ENCODE peak calls at places on chromosomes 11 and 22, in eight cellular contexts. M is ascending aorta; O is small intestine; G is endodermal cell; I is colonic mucosa; U is IMR-90; K is CD4-positive, alpha-beta memory T cell; F is tibial artery. D is an unnamed sample. For H3K4me1, the result is how much of the 10 kb centered on the place peaks cover.

GRCh38 chr11:88179141-88179540 is 3.9 kb upstream of the RAB38 start:
- DNase-seq in M (no peak), O (no peak), G (no peak), I (no peak), U (peak), K (no peak), F (no peak), D (no peak)

GRCh38 chr22:38733329-38734202 is 22.2 kb downstream of the SUN2 start:
- DNase-seq in M (no peak), O (peak), G (peak), I (peak), U (peak), K (peak), F (peak), D (peak)

GRCh38 chr11:66932543-66932942 is 25.6 kb downstream of the PC start:
- DNase-seq in M (no peak), O (no peak), G (no peak), I (no peak), U (no peak), K (no peak), F (no peak), D (no peak)

GRCh38 chr22:30947821-30948454 is 20.6 kb downstream of the MORC2 start:
- DNase-seq in M (no peak), O (peak), G (no peak), I (no peak), U (peak), K (peak), F (no peak), D (peak)

GRCh38 chr11:86205415-86206268 is 38.9 kb upstream of the EED start:
- DNase-seq in M (no peak), O (no peak), G (no peak), I (no peak), U (no peak), K (no peak), F (no peak), D (no peak)

GRCh38 chr11:128520206-128520885 is 67.0 kb downstream of the ETS1 start:
- DNase-seq in M (no peak), O (no peak), G (no peak), I (no peak), U (no peak), K (peak), F (no peak), D (no peak)

GRCh38 chr22:50548913-50549790 is 3.5 kb downstream of the KLHDC7B start:
- DNase-seq in M (no peak), O (no peak), G (no peak), I (no peak), U (no peak), K (no peak), F (no peak), D (no peak)

GRCh38 chr11:96264364-96264763 is 78.6 kb downstream of the MAML2 start:
- DNase-seq in M (no peak), O (no peak), G (no peak), I (no peak), U (no peak), K (no peak), F (no peak), D (no peak)

GRCh38 chr11:121996574-121996973 is 119.4 kb downstream of the BLID start:
- DNase-seq in M (no peak), O (no peak), G (no peak), I (no peak), U (no peak), K (no peak), F (no peak), D (no peak)

GRCh38 chr11:128653828-128654231 is 40.0 kb upstream of the FLI1 start:
- DNase-seq in M (peak), O (peak), G (peak), I (no peak), U (peak), K (no peak), F (peak), D (no peak)

GRCh38 chr22:23066200-23067022 is 3.9 kb upstream of the GNAZ start:
- DNase-seq in M (peak), O (no peak), G (peak), I (no peak), U (no peak), K (no peak), F (peak), D (no peak)

GRCh38 chr22:25360891-25361645 is 141.6 kb downstream of the CRYBB2 start:
- DNase-seq in M (peak), O (no peak), G (no peak), I (no peak), U (no peak), K (no peak), F (no peak), D (no peak)

GRCh38 chr11:121321614-121322243 is 29.2 kb downstream of the SC5D start:
- DNase-seq in M (no peak), O (peak), G (peak), I (peak), U (peak), K (peak), F (peak), D (no peak)

GRCh38 chr11:123083623-123084029 is 21.7 kb upstream of the HSPA8 start:
- DNase-seq in M (peak), O (peak), G (no peak), I (peak), U (peak), K (peak), F (peak), D (peak)

GRCh38 chr11:67689178-67689577 is 14.8 kb upstream of the ALDH3B2 start:
- DNase-seq in M (no peak), O (no peak), G (no peak), I (no peak), U (no peak), K (no peak), F (no peak), D (no peak)

GRCh38 chr11:111603633-111604130 is 1.4 kb downstream of the SIK2 start:
- DNase-seq in M (no peak), O (no peak), G (no peak), I (no peak), U (no peak), K (peak), F (no peak), D (no peak)

GRCh38 chr11:73313652-73314051 is 5.6 kb downstream of the ARHGEF17 start:
- DNase-seq in M (no peak), O (no peak), G (no peak), I (no peak), U (no peak), K (no peak), F (no peak), D (no peak)

GRCh38 chr11:73997120-73997772 is 11.6 kb downstream of the UCP3 start:
- DNase-seq in M (no peak), O (no peak), G (no peak), I (no peak), U (no peak), K (no peak), F (no peak), D (no peak)

GRCh38 chr22:45261407-45262088 is 20.9 kb upstream of the KIAA0930 start:
- DNase-seq in M (no peak), O (peak), G (no peak), I (peak), U (no peak), K (no peak), F (no peak), D (no peak)

GRCh38 chr11:45091563-45092392 is 54.7 kb upstream of the PRDM11 start:
- DNase-seq in M (peak), O (no peak), G (peak), I (no peak), U (no peak), K (no peak), F (no peak), D (no peak)

GRCh38 chr22:27490080-27490479 is 311.5 kb downstream of the MN1 start:
- DNase-seq in M (no peak), O (no peak), G (no peak), I (no peak), U (no peak), K (no peak), F (no peak), D (no peak)

GRCh38 chr22:20000246-20001081 is 16.2 kb downstream of the ARVCF start:
- DNase-seq in M (no peak), O (no peak), G (no peak), I (no peak), U (no peak), K (no peak), F (no peak), D (peak)

GRCh38 chr11:113373306-113373705 is 14.3 kb upstream of the ANKK1 start:
- DNase-seq in M (no peak), O (peak), G (no peak), I (no peak), U (peak), K (no peak), F (no peak), D (no peak)

GRCh38 chr11:68033708-68034045 is 3.2 kb downstream of the NDUFS8 start:
- DNase-seq in M (no peak), O (no peak), G (no peak), I (no peak), U (no peak), K (no peak), F (no peak), D (no peak)

GRCh38 chr22:19193879-19194278 is 15.3 kb upstream of the SLC25A1 start:
- DNase-seq in M (no peak), O (no peak), G (no peak), I (no peak), U (no peak), K (no peak), F (no peak), D (no peak)

GRCh38 chr22:38707346-38707745 is 1.6 kb downstream of the GTPBP1 start:
- DNase-seq in M (no peak), O (peak), G (no peak), I (peak), U (peak), K (no peak), F (no peak), D (no peak)

GRCh38 chr11:43786016-43786415 is 94.6 kb upstream of the ALKBH3 start:
- DNase-seq in M (no peak), O (no peak), G (no peak), I (no peak), U (no peak), K (no peak), F (no peak), D (no peak)

GRCh38 chr11:131609317-131609716 is 238.9 kb downstream of the NTM start:
- DNase-seq in M (no peak), O (peak), G (no peak), I (no peak), U (peak), K (no peak), F (no peak), D (no peak)

GRCh38 chr11:18768472-18768901 is 23.1 kb downstream of the PTPN5 start:
- DNase-seq in M (no peak), O (no peak), G (no peak), I (no peak), U (no peak), K (no peak), F (no peak), D (no peak)

GRCh38 chr11:45933131-45933821 is 10.8 kb downstream of the LARGE2 start:
- DNase-seq in M (no peak), O (no peak), G (no peak), I (no peak), U (peak), K (no peak), F (no peak), D (no peak)

GRCh38 chr22:25153961-25154685 is 45.5 kb upstream of the CRYBB3 start:
- DNase-seq in M (peak), O (peak), G (peak), I (peak), U (no peak), K (no peak), F (peak), D (no peak)

GRCh38 chr11:115264278-115264677 is 239.9 kb downstream of the CADM1 start:
- DNase-seq in M (no peak), O (no peak), G (no peak), I (no peak), U (no peak), K (no peak), F (no peak), D (no peak)

GRCh38 chr11:37712246-37712645 is 1114.2 kb upstream of the RAG2 start:
- DNase-seq in M (no peak), O (no peak), G (peak), I (no peak), U (peak), K (no peak), F (no peak), D (peak)

GRCh38 chr11:62394825-62395538 is 23.9 kb upstream of the SCGB1A1 start:
- DNase-seq in M (peak), O (peak), G (peak), I (peak), U (peak), K (peak), F (peak), D (peak)

GRCh38 chr11:297666-298405 is 1.5 kb downstream of the IFITM5 start:
- DNase-seq in M (no peak), O (no peak), G (peak), I (no peak), U (no peak), K (peak), F (peak), D (no peak)

DNA sequence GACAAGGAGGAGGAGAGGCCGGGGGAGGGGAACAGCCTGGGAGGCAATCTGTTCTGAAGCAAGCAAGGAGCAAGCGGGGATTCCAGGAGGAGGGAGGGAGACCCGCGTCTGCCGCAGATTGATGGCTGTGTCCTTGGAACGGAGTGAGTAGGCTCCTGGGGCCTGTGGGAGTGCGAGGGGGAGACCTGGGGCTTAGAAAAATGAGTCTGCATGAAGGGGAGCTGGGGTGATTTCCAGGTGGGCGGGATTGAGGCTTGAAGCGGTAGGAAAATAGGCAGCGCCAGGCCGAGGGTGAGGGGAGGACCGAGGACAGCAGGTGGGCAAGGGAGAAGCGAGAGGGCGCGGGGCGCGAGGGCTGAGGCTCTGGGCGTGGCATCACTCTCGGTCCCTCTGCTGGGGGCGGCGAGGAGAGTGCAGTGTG is 1.6 kb upstream of the LRRC55 start:
- DNase-seq in M (no peak), O (no peak), G (peak), I (no peak), U (no peak), K (no peak), F (no peak), D (no peak)
- H3K4me3 ChIP-seq in M (no peak), O (no peak), G (peak), I (no peak), U (no peak), K (no peak), F (no peak), D (no peak)

GRCh38 chr11:69161117-69161407 is 5.3 kb downstream of the SMIM38 start:
- DNase-seq in M (no peak), O (no peak), G (no peak), I (no peak), U (no peak), K (no peak), F (no peak), D (no peak)

GRCh38 chr11:69160296-69161116 is 4.8 kb downstream of the SMIM38 start:
- DNase-seq in M (no peak), O (no peak), G (no peak), I (no peak), U (no peak), K (no peak), F (no peak), D (no peak)

GRCh38 chr11:69157822-69158231 is 2.1 kb downstream of the SMIM38 start:
- DNase-seq in M (no peak), O (no peak), G (no peak), I (no peak), U (no peak), K (no peak), F (no peak), D (no peak)

GRCh38 chr11:69158301-69159152 is 2.8 kb downstream of the SMIM38 start:
- DNase-seq in M (no peak), O (no peak), G (no peak), I (no peak), U (no peak), K (no peak), F (no peak), D (no peak)

DNA sequence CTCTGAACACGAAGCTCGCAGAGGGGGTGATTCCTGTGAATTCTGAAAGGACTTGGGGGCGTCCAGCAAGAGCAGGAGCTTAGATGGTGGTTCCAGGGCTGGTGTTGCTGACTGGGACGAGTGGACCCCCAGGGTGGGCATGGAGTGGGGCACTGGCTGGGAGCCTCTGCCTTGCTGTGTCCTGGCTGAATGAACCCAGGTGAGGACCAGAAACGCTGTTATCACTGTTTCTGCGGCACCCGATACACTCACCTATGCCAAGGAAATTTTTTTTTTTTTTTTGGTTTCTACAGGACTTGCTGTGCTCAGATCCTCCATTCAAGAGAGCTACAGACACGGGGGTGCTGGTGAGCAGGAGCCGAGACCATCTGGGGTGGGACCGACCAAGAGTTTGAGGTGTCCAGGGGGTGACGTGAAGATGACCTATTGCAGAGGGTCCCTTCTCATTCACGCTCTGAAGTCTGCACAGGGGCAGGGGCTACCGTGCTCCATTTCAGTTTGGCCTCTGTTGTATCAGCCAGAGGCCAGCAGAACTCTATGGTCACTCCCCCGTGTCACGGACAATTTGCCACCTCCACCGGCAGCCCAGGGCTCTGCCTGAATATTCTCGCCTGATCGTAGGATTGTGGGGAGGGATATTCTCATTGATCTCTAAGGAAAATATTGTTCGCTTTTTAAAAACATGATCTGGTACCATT is 3.6 kb downstream of the SMIM38 start:
- DNase-seq in M (no peak), O (no peak), G (no peak), I (no peak), U (no peak), K (no peak), F (no peak), D (no peak)
- H3K4me1 ChIP-seq in M (under half), O (under half), G (under half), I (under half), U (under half), K (under half), F (under half), D (under half)

GRCh38 chr11:117860139-117860538 is 16.3 kb downstream of the FXYD6 start:
- DNase-seq in M (no peak), O (no peak), G (no peak), I (no peak), U (no peak), K (no peak), F (no peak), D (no peak)

GRCh38 chr11:117861151-117862018 is 15.1 kb downstream of the FXYD6 start:
- DNase-seq in M (no peak), O (no peak), G (peak), I (no peak), U (no peak), K (no peak), F (no peak), D (peak)

GRCh38 chr11:117857734-117858369 is 18.6 kb downstream of the FXYD6 start:
- DNase-seq in M (no peak), O (no peak), G (peak), I (no peak), U (no peak), K (no peak), F (no peak), D (peak)

GRCh38 chr11:117859061-117859460 is 17.4 kb downstream of the FXYD6 start:
- DNase-seq in M (no peak), O (no peak), G (peak), I (no peak), U (no peak), K (no peak), F (no peak), D (no peak)

GRCh38 chr11:117859713-117860112 is 16.7 kb downstream of the FXYD6 start:
- DNase-seq in M (no peak), O (no peak), G (no peak), I (no peak), U (no peak), K (no peak), F (no peak), D (no peak)
- H3K4me3 ChIP-seq in M (no peak), O (no peak), G (no peak), I (no peak), U (no peak), K (no peak), F (no peak), D (no peak)

GRCh38 chr11:94933225-94934130 is 39.9 kb downstream of the CWC15 start:
- DNase-seq in M (peak), O (no peak), G (no peak), I (no peak), U (peak), K (no peak), F (peak), D (no peak)
- H3K4me1 ChIP-seq in M (under half), O (under half), G (under half), I (under half), U (under half), K (under half), F (under half), D (under half)

GRCh38 chr11:124623861-124624525 is 1.3 kb downstream of the TBRG1 start:
- DNase-seq in M (no peak), O (no peak), G (no peak), I (no peak), U (peak), K (no peak), F (no peak), D (no peak)
- H3K4me3 ChIP-seq in M (peak), O (no peak), G (peak), I (peak), U (peak), K (peak), F (peak), D (peak)

GRCh38 chr22:21589415-21589814 is 21.9 kb downstream of the UBE2L3 start:
- DNase-seq in M (no peak), O (no peak), G (no peak), I (no peak), U (no peak), K (no peak), F (no peak), D (no peak)

GRCh38 chr22:21592422-21592821 is 24.9 kb downstream of the UBE2L3 start:
- DNase-seq in M (no peak), O (no peak), G (no peak), I (no peak), U (no peak), K (no peak), F (no peak), D (no peak)

GRCh38 chr22:21591695-21592094 is 24.2 kb downstream of the UBE2L3 start:
- DNase-seq in M (no peak), O (no peak), G (no peak), I (no peak), U (no peak), K (no peak), F (no peak), D (no peak)

GRCh38 chr22:21593406-21594232 is 26.1 kb downstream of the UBE2L3 start:
- DNase-seq in M (no peak), O (peak), G (peak), I (peak), U (no peak), K (no peak), F (no peak), D (peak)

GRCh38 chr22:21590809-21591641 is 23.5 kb downstream of the UBE2L3 start:
- DNase-seq in M (no peak), O (no peak), G (no peak), I (no peak), U (no peak), K (no peak), F (no peak), D (no peak)
- H3K4me1 ChIP-seq in M (under half), O (under half), G (under half), I (under half), U (under half), K (under half), F (under half), D (under half)

DNA sequence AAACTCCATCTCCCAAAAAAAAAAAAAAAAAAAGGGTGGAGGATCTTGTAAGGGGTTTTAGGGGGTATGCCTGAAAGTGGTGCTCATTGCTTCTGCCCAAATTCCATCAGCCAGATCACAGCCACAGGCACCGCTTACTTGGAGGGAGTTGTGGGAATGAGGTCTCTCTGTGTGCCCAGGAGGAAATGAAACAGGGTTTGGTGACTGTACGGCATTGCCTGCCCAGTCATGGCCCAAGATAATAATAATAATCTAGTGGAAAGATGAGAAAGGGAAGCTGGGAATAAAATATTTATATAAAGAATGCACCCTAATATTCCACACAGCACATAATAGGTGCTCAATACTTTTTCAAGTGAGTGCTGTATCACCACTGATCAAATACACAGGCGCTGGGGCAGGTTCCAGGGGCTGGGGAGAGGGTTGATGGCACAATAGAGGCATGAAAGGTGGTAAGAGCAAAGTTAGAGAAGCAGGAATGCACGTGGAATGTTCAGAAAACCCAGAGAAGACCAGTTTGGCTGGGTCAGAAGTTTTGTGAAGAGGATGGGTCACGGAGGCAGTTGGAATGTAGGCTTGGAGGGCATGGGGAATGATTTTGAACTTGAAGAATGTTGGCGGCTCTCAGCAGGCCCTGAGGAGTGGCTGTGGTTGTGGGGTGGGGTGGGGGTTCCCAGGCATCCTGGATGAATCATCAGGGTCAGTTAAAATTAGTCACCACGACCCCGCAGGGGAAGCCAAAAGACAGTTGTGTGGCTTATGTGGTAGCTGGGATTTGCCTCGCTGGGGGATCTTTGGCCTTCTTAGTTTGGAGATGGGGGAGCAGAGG is 12.5 kb upstream of the MB start:
- DNase-seq in M (peak), O (no peak), G (peak), I (peak), U (peak), K (peak), F (peak), D (no peak)
- H3K4me3 ChIP-seq in M (no peak), O (no peak), G (no peak), I (no peak), U (no peak), K (no peak), F (no peak), D (no peak)

D was measured in HAP-1.